ENCODE peak calls at places on chromosome 14, in eight cellular contexts. F is stomach, A is Panc1, P is spleen, I is heart right ventricle, S is fibroblast of lung, T is cardiac muscle cell, Q is lower lobe of right lung. D is an unnamed sample.
A peak's percentile ranks its signal among the peaks of the same experiment; 100 is the strongest.

GRCh38 chr14:51547260-51547659 is 104.5 kb upstream of the FRMD6 start:
- DNase-seq in I (peak; percentile 40), T (peak; percentile 4), A (peak; percentile 96), F (no peak), Q (no peak), P (no peak), S (peak; percentile 100), D (peak; percentile 20)

GRCh38 chr14:58812050-58812690 is 174.4 kb downstream of the DACT1 start:
- DNase-seq in A (no peak), F (no peak), P (no peak), I (no peak), Q (no peak), T (no peak), S (no peak), D (no peak)

GRCh38 chr14:100845341-100845740 is 19.4 kb downstream of the MEG3 start:
- DNase-seq in I (no peak), A (no peak), T (no peak), S (no peak), P (peak; percentile 47), F (no peak), Q (no peak), D (peak; percentile 25)

GRCh38 chr14:56841611-56842010 is 31.3 kb upstream of the OTX2 start:
- DNase-seq in S (no peak), I (no peak), T (no peak), P (no peak), A (no peak), Q (no peak), F (no peak), D (no peak)

GRCh38 chr14:85313801-85314207 is 216.1 kb upstream of the FLRT2 start:
- DNase-seq in Q (no peak), S (peak; percentile 36), P (no peak), I (no peak), F (no peak), T (no peak), A (no peak), D (no peak)

GRCh38 chr14:31206536-31207286 is 882 bp downstream of the HECTD1 start:
- DNase-seq in F (peak; percentile 50), P (peak; percentile 90), A (no peak), I (peak; percentile 7), S (peak; percentile 30), T (peak; percentile 49), Q (peak; percentile 57), D (peak; percentile 49)

GRCh38 chr14:76576047-76576741 is 185.1 kb upstream of the VASH1 start:
- DNase-seq in I (peak; percentile 24), T (no peak), F (no peak), P (no peak), Q (no peak), S (peak; percentile 2), A (no peak), D (peak; percentile 37)

GRCh38 chr14:64812412-64812811 is 67.3 kb downstream of the SPTB start:
- DNase-seq in I (no peak), Q (peak; percentile 71), S (no peak), A (no peak), F (peak; percentile 74), P (no peak), T (peak; percentile 20), D (no peak)

GRCh38 chr14:57637901-57638300 is 144.2 kb upstream of the CCDC198 start:
- DNase-seq in I (no peak), F (no peak), T (no peak), A (no peak), S (no peak), Q (no peak), P (no peak), D (no peak)

GRCh38 chr14:103725739-103726395 is 10.3 kb downstream of the ZFYVE21 start:
- DNase-seq in F (no peak), T (no peak), P (no peak), I (no peak), Q (no peak), A (no peak), S (no peak), D (no peak)
- H3K4me1 ChIP-seq in F (peaks cover 94% of the 10 kb centered on the region), T (peaks cover 19% of the 10 kb centered on the region), P (peaks cover 20% of the 10 kb centered on the region), I (peaks cover 78% of the 10 kb centered on the region), Q (peaks cover 29% of the 10 kb centered on the region), A (no peaks in the 10 kb centered on the region), S (peaks cover 4% of the 10 kb centered on the region), D (peaks cover 44% of the 10 kb centered on the region)

GRCh38 chr14:69879175-69880047 is at the start of gene SMOC1:
- DNase-seq in S (peak; percentile 71), F (peak; percentile 76), P (peak; percentile 82), Q (no peak), I (peak; percentile 47), A (no peak), T (peak; percentile 90), D (peak; percentile 27)

GRCh38 chr14:69882086-69882864 is 3.1 kb downstream of the SMOC1 start:
- DNase-seq in F (no peak), S (no peak), A (no peak), T (no peak), P (no peak), Q (no peak), I (no peak), D (no peak)

GRCh38 chr14:69880851-69881250 is 1.6 kb downstream of the SMOC1 start:
- DNase-seq in A (no peak), T (no peak), S (no peak), I (no peak), P (no peak), Q (no peak), F (no peak), D (no peak)

GRCh38 chr14:69878251-69878650 is 965 bp upstream of the SMOC1 start:
- DNase-seq in A (no peak), I (no peak), P (no peak), F (no peak), S (no peak), T (no peak), Q (no peak), D (no peak)

DNA sequence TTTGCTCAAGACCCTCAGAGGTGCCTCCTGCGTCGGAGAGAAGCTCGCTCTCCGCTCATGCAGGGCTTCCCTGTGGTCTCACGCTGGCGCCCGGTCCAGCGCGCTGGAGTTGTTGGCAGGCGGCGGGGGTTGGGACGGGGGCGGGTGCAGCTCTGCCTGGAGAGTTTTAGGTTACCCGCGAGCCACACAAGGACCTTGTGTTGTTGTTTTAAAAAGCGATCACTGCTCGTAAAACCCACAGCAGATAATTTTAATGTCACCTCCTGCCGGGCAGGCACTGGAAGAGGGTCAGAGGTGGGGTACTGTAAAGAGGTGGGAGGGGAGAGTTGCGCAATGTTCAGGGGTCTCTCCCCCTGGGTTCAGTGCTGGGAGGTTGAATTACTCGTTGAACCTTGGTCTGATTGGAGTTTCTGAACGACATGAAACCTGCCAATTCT is 853 bp downstream of the SMOC1 start:
- DNase-seq in S (peak; percentile 33), T (peak; percentile 61), F (no peak), P (no peak), A (no peak), I (no peak), Q (no peak), D (no peak)
- H3K4me3 ChIP-seq in S (no peak overlapping the region), T (peak overlapping the region; percentile 70), F (peak overlapping the region; percentile 42), P (peak overlapping the region; percentile 73), A (no peak overlapping the region), I (peak overlapping the region; percentile 29), Q (peak overlapping the region; percentile 29), D (peak overlapping the region; percentile 45)

GRCh38 chr14:32407170-32407569 is 78.1 kb downstream of the AKAP6 start:
- DNase-seq in S (peak; percentile 53), Q (no peak), F (no peak), I (no peak), P (no peak), T (no peak), A (no peak), D (no peak)

GRCh38 chr14:32408018-32408417 is 78.9 kb downstream of the AKAP6 start:
- DNase-seq in T (no peak), A (no peak), F (peak; percentile 26), I (no peak), Q (no peak), P (no peak), S (no peak), D (no peak)

GRCh38 chr14:32404784-32405573 is 75.9 kb downstream of the AKAP6 start:
- DNase-seq in A (no peak), Q (no peak), P (no peak), T (peak; percentile 22), F (no peak), I (peak; percentile 45), S (no peak), D (peak; percentile 47)

GRCh38 chr14:32403688-32404087 is 74.6 kb downstream of the AKAP6 start:
- DNase-seq in A (no peak), Q (no peak), F (no peak), P (no peak), S (no peak), I (no peak), T (no peak), D (no peak)

GRCh38 chr14:32405856-32406255 is 76.8 kb downstream of the AKAP6 start:
- DNase-seq in I (no peak), P (no peak), S (no peak), T (no peak), A (no peak), Q (no peak), F (no peak), D (no peak)
- TF ChIP-seq CTCF in I (no peak), P (no peak), S (no peak), T (no peak), A (no peak), Q (no peak), F (no peak), D (no peak)

GRCh38 chr14:72608391-72609204 is 285.3 kb downstream of the DPF3 start:
- DNase-seq in P (no peak), T (no peak), A (peak; percentile 1), I (no peak), F (no peak), Q (no peak), S (peak; percentile 91), D (no peak)

GRCh38 chr14:72609205-72609916 is 284.5 kb downstream of the DPF3 start:
- DNase-seq in P (no peak), S (no peak), A (no peak), I (no peak), Q (no peak), F (no peak), T (no peak), D (no peak)

GRCh38 chr14:72610831-72611200 is 283.1 kb downstream of the DPF3 start:
- DNase-seq in S (no peak), P (no peak), I (no peak), F (no peak), T (no peak), A (no peak), Q (no peak), D (no peak)

GRCh38 chr14:72611506-72611905 is 282.4 kb downstream of the DPF3 start:
- DNase-seq in I (peak; percentile 1), P (no peak), F (no peak), S (no peak), A (no peak), Q (no peak), T (no peak), D (no peak)

DNA sequence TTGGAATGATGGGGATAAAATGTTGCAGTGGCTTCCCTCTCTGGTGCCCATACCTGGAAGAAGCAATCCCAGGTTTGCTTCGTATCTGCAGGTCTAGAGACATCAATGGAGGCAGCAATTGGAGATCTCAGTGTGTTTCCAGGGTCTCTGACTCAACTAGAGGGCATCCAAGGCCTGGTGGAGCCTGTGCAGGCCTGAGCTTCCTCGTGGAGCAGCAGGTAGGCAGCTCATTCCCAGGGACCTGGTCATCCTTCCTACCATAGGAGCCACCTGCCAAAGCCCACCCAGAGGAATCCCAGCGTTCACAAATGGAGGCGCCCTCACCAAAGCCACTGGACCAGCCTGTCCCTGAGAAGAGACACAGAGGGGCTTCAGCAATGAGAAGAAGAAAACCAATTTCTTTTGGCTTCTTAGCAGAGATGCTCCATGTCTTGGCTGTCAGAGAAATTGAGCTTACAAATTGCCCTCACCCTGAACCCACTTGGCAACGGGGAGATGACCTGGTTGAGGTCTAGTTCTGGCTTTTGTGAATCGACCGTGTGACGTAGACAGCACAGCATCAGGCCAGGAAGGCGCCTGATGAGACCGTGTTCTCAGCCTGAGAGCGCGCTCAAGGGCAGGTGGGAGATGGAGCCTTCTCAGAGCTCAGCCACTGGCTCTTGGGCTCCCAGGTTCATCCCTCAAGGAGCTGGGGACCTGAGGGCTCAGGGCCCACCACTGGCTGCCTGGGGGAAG is 283.6 kb downstream of the DPF3 start:
- DNase-seq in Q (no peak), P (no peak), F (no peak), I (no peak), A (no peak), S (no peak), T (no peak), D (no peak)
- H3K4me1 ChIP-seq in Q (no peaks in the 10 kb centered on the region), P (peaks cover 15% of the 10 kb centered on the region), F (peaks cover 11% of the 10 kb centered on the region), I (peaks cover 53% of the 10 kb centered on the region), A (no peaks in the 10 kb centered on the region), S (peaks cover 29% of the 10 kb centered on the region), T (peaks cover 21% of the 10 kb centered on the region), D (peaks cover 27% of the 10 kb centered on the region)